ENCODE peak calls at places on chromosomes 11 and 22, in six cellular contexts. U is A673, O is foreskin keratinocyte, L is AG09309, J is esophagus muscularis mucosa, I is neural crest cell. W is an unnamed sample.

GRCh38 chr11:6505577-6506240 is 8.6 kb downstream of the DNHD1 start:
- DNase-seq in O (peak; percentile 44), U (peak; percentile 80), I (no peak), L (no peak), J (no peak), W (peak; percentile 73)

GRCh38 chr22:34427436-34427835 is 507.2 kb upstream of the LARGE1 start:
- DNase-seq in I (no peak), L (no peak), O (peak; percentile 28), U (no peak), J (no peak), W (no peak)

GRCh38 chr22:23064381-23065068 is 5.8 kb upstream of the GNAZ start:
- DNase-seq in I (no peak), J (peak; percentile 90), U (no peak), O (no peak), L (no peak), W (no peak)

GRCh38 chr11:29435421-29435820 is 581.4 kb downstream of the KCNA4 start:
- DNase-seq in L (no peak), O (no peak), J (no peak), I (no peak), U (no peak), W (peak; percentile 19)

GRCh38 chr22:44429941-44430587 is 68.0 kb downstream of the RTL6 start:
- DNase-seq in J (no peak), L (no peak), I (no peak), U (no peak), O (no peak), W (no peak)

GRCh38 chr11:126012852-126013251 is 49.8 kb downstream of the CDON start:
- DNase-seq in U (no peak), O (no peak), I (no peak), J (no peak), L (no peak), W (no peak)

GRCh38 chr11:109422755-109423113 is 744 bp downstream of the C11orf87 start:
- DNase-seq in L (no peak), I (no peak), J (no peak), O (no peak), U (peak; percentile 39), W (no peak)

GRCh38 chr11:124622531-124623451 is at the start of gene TBRG1:
- DNase-seq in L (peak; percentile 61), J (peak; percentile 98), O (peak; percentile 64), U (peak; percentile 98), I (peak; percentile 73), W (peak; percentile 89)

GRCh38 chr11:59556883-59557205 is 45.5 kb downstream of the OR4D9 start:
- DNase-seq in L (no peak), I (no peak), O (no peak), U (peak; percentile 78), J (no peak), W (no peak)

GRCh38 chr11:112795142-112795815 is 165.9 kb upstream of the NCAM1 start:
- DNase-seq in U (peak; percentile 81), L (no peak), I (peak; percentile 22), J (no peak), O (no peak), W (peak; percentile 67)

GRCh38 chr11:45961841-45962240 is 39.4 kb downstream of the LARGE2 start:
- DNase-seq in L (no peak), U (no peak), J (no peak), O (no peak), I (no peak), W (no peak)

GRCh38 chr11:68402355-68403031 is 58.1 kb upstream of the PPP6R3 start:
- DNase-seq in U (peak; percentile 40), I (no peak), J (no peak), L (no peak), O (no peak), W (no peak)

GRCh38 chr22:35346596-35347220 is 34.2 kb upstream of the HMOX1 start:
- DNase-seq in L (no peak), J (no peak), I (no peak), U (no peak), O (no peak), W (no peak)

GRCh38 chr11:127925430-127925829 is 661.9 kb downstream of the ETS1 start:
- DNase-seq in L (no peak), I (no peak), J (no peak), U (no peak), O (peak; percentile 59), W (peak; percentile 22)

GRCh38 chr11:35035894-35036408 is 103.0 kb upstream of the CD44 start:
- DNase-seq in J (no peak), L (peak; percentile 98), O (peak; percentile 87), U (peak; percentile 93), I (no peak), W (peak; percentile 99)

GRCh38 chr22:38927033-38927789 is 30.2 kb upstream of the APOBEC3A start:
- DNase-seq in J (no peak), U (peak; percentile 77), O (no peak), L (no peak), I (peak; percentile 70), W (peak; percentile 29)

GRCh38 chr11:102564110-102564509 is 33.6 kb upstream of the MMP7 start:
- DNase-seq in I (no peak), U (no peak), J (no peak), L (peak; percentile 16), O (peak; percentile 84), W (peak; percentile 71)

GRCh38 chr11:12848413-12848812 is 160.7 kb upstream of the RASSF10 start:
- DNase-seq in I (no peak), O (no peak), J (no peak), U (no peak), L (no peak), W (no peak)

GRCh38 chr11:121722431-121723256 is 269.9 kb upstream of the SORL1-AS1 start:
- DNase-seq in I (peak; percentile 62), L (peak; percentile 32), O (no peak), U (peak; percentile 95), J (peak; percentile 96), W (peak; percentile 95)

GRCh38 chr11:72821221-72821919 is 7.2 kb downstream of the ATG16L2 start:
- DNase-seq in I (no peak), U (no peak), L (no peak), J (no peak), O (no peak), W (no peak)

GRCh38 chr11:72820439-72821139 is 6.4 kb downstream of the ATG16L2 start:
- DNase-seq in I (no peak), J (no peak), U (no peak), O (no peak), L (no peak), W (no peak)

GRCh38 chr11:72824020-72824419 is 9.8 kb downstream of the ATG16L2 start:
- DNase-seq in O (no peak), J (no peak), L (no peak), I (no peak), U (no peak), W (no peak)

GRCh38 chr11:72823105-72823804 is 9.0 kb downstream of the ATG16L2 start:
- DNase-seq in O (no peak), I (no peak), U (no peak), J (no peak), L (no peak), W (no peak)

DNA sequence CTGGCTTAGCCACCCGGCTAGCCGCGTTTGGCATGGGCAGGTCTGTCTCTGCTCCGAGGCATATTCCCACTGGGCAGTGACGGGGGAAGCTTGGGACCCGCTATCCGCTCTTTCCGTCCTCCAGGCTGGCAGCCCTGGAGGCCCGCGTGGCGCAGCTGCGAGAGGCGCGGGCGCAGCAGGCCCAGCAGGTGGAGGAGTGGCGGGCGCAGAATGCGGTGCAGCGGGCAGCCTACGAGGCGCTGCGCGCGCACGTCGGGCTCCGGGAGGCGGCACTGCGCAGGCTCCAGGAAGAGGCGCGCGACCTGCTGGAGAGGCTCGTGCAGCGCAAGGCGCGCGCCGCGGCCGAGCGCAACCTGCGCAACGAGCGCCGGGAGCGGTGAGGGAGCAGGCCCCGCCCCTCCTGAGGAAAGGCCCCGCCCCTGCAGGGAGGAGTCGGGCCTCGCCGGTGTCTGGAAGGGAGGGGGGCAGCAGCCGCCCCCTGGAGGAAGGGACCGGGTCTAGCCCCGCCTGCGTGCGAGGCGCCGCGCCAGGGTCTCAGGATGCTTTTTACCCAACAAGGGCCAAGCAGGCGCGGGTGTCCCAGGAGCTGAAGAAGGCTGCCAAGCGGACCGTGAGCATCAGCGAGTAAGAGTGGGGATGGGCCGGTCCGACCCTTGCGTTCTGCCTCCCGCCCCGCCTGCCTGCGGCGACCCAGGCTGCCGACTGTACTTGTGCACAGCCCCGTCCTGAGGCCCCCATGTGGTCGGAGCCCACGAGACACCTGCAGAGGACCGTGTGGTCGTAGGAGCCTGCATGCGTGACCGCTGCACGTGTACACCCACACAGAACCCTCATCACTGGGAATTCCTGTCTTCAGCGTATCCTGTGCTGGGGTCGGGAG is 7.9 kb downstream of the ATG16L2 start:
- DNase-seq in O (peak; percentile 57), I (peak; percentile 94), L (no peak), J (no peak), U (peak; percentile 97), W (peak; percentile 76)
- TF ChIP-seq CTCF in O (peak; percentile 57), I (peak; percentile 27), L (no peak), J (peak; percentile 51), U (peak; percentile 26), W (no peak)

DNA sequence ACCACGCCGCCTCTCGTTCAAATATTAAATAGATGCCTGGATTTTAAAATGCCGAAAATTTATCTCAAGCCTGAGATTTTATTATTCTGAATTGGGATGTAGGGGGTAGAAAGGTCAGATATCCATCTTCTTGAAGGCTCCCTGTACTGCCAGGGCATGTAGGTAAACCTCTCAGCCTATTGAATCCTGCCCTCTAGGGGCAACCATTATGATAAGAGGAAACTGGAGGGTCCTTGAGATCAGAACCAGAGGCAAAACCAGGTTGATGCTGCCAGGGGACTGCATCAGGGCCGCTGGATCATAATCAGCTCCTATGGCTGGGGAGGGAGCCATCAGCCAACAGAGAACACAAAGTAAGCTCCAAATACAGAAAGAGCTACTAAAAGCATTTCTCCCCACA is 92.4 kb downstream of the KCNC1 start:
- DNase-seq in U (no peak), L (no peak), O (no peak), I (no peak), J (no peak), W (no peak)
- TF ChIP-seq CTCF in U (peak; percentile 15), L (peak; percentile 13), O (peak; percentile 57), I (peak; percentile 32), J (no peak), W (no peak)

DNA sequence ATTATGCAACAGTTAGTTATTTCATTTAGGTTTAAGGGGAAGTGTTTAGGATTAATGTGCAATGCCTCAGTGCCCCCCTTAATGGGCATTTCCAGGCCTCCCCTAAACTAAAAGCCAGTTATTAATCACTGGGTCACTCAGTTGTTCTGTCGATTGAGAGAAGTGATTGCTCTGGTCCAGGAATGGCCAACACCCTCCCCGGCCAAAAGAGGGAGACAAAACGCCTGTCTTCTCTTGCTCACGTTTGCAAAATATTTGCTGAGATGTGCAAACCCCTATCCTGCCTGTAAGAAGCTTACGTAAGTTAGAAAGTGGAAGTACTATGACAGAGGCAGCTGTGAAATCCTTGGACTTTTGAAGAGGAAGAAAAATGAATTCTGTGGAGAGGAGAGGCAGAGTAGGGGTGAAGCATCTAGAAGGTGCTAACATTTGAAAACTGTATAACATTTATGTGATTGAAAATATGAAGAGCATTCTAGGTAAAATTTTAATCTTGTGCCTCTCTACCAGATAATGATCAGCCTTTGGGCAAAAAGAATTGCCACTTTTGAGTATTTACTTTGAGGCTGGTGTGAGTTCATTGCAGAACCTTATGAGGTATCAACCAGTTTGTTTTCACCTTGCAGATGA is 37.7 kb downstream of the NTM start:
- DNase-seq in J (no peak), O (no peak), L (peak; percentile 11), I (peak; percentile 47), U (peak; percentile 51), W (peak; percentile 3)
- TF ChIP-seq CTCF in J (peak; percentile 9), O (peak; percentile 84), L (peak; percentile 73), I (peak; percentile 76), U (peak; percentile 66), W (peak; percentile 17)

DNA sequence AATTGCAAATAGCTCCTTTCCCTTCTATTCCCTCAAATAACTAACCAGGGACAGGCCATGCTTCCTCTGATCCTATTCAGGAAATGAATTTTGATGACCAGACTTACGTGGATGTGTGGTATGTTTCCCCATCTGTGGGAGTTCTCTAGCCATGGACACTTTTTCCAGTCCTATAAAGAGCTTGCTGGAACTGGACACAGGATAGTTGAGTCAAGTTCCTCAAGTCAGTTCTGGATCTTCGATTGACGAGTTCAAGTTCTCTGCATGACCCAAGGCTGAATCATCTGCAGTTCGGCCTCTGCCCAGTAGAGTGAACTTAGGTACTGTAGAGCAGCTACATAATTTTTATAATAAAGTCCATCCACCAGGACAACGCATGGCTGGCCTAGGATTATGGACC is 52.7 kb upstream of the CCND1 start:
- DNase-seq in O (peak; percentile 51), I (no peak), L (peak; percentile 63), U (no peak), J (no peak), W (peak; percentile 68)
- TF ChIP-seq CTCF in O (peak; percentile 35), I (no peak), L (peak; percentile 51), U (peak; percentile 13), J (no peak), W (peak; percentile 62)